ENCODE peak calls at places on chromosomes 4 and X, in four cellular contexts. O is activated T-cell treated with anti-CD3 and anti-CD28 coated beads, Interleukin-2, amount 50 U/mL, for 24 hours; V is myocyte; I is HCEC 1CT. B is an unnamed sample.

GRCh38 chrX:108165349-108166111 is 74.0 kb downstream of the ATG4A start:
- DNase-seq in O (no peak), V (peak), I (peak), B (peak)

GRCh38 chr4:112145326-112145819 is at the start of gene FAM241A:
- DNase-seq in O (peak), V (peak), I (peak), B (peak)

GRCh38 chr4:8280876-8281440 is 11.4 kb downstream of the HTRA3 start:
- DNase-seq in O (no peak), V (no peak), I (no peak), B (no peak)

GRCh38 chr4:19317377-19317776 is 934.3 kb upstream of the SLIT2 start:
- DNase-seq in O (no peak), V (no peak), I (no peak), B (no peak)

GRCh38 chr4:7320413-7320812 is 114.3 kb downstream of the PSAPL1 start:
- DNase-seq in O (no peak), V (peak), I (no peak), B (no peak)

GRCh38 chrX:3636803-3637202 is 76.6 kb downstream of the PRKX start:
- DNase-seq in O (no peak), V (no peak), I (no peak), B (no peak)

GRCh38 chr4:54032558-54033135 is 31.8 kb downstream of the CHIC2 start:
- DNase-seq in O (no peak), V (no peak), I (no peak), B (no peak)

GRCh38 chr4:60216752-60217151 is 983.4 kb upstream of the ADGRL3 start:
- DNase-seq in O (no peak), V (peak), I (no peak), B (peak)

GRCh38 chr4:40301592-40301991 is 33.5 kb upstream of the CHRNA9 start:
- DNase-seq in O (peak), V (peak), I (no peak), B (no peak)

GRCh38 chr4:8528713-8529112 is 51.5 kb upstream of the GPR78 start:
- DNase-seq in O (no peak), V (peak), I (no peak), B (no peak)

GRCh38 chr4:120723986-120724385 is 198.5 kb downstream of the PRDM5 start:
- DNase-seq in O (no peak), V (no peak), I (no peak), B (no peak)

GRCh38 chrX:28133763-28134162 is 152.5 kb upstream of the DCAF8L1 start:
- DNase-seq in O (no peak), V (no peak), I (no peak), B (no peak)

GRCh38 chr4:95732061-95732460 is 107.8 kb upstream of the PDHA2 start:
- DNase-seq in O (no peak), V (peak), I (no peak), B (no peak)

GRCh38 chr4:162645381-162645780 is 481.6 kb upstream of the FSTL5 start:
- DNase-seq in O (no peak), V (no peak), I (no peak), B (no peak)

GRCh38 chr4:142297313-142297712 is 548.8 kb downstream of the INPP4B start:
- DNase-seq in O (no peak), V (no peak), I (no peak), B (no peak)

GRCh38 chr4:2591189-2591588 is 54.7 kb downstream of the FAM193A start:
- DNase-seq in O (peak), V (no peak), I (no peak), B (no peak)

GRCh38 chrX:41553688-41554087 is 106.5 kb downstream of the NYX start:
- DNase-seq in O (no peak), V (no peak), I (no peak), B (peak)

GRCh38 chrX:149511081-149511480 is 6.0 kb upstream of the IDS start:
- DNase-seq in O (no peak), V (no peak), I (no peak), B (peak)

GRCh38 chr4:163915896-163916295 is 421.4 kb downstream of the TMA16 start:
- DNase-seq in O (no peak), V (no peak), I (no peak), B (no peak)

GRCh38 chrX:13167444-13168207 is 123.2 kb upstream of the FAM9C start:
- DNase-seq in O (no peak), V (no peak), I (no peak), B (peak)

GRCh38 chrX:144006811-144007210 is 122.9 kb downstream of the UBE2NL start:
- DNase-seq in O (no peak), V (peak), I (peak), B (peak)

GRCh38 chr4:7515390-7515902 is 80.7 kb upstream of the PSAPL1 start:
- DNase-seq in O (no peak), V (no peak), I (no peak), B (peak)

GRCh38 chr4:163492951-163493504 is 1.5 kb upstream of the TMA16 start:
- DNase-seq in O (no peak), V (no peak), I (no peak), B (peak)

GRCh38 chr4:48947731-48948130 is 38.3 kb upstream of the CWH43 start:
- DNase-seq in O (no peak), V (no peak), I (no peak), B (no peak)

GRCh38 chr4:24260922-24261581 is 323.3 kb downstream of the DHX15 start:
- DNase-seq in O (no peak), V (peak), I (no peak), B (no peak)

GRCh38 chr4:18021720-18022571 is at the start of gene LCORL:
- DNase-seq in O (peak), V (peak), I (peak), B (peak)

GRCh38 chrX:108091878-108092291 is 307 bp downstream of the ATG4A start:
- DNase-seq in O (no peak), V (no peak), I (no peak), B (no peak)

GRCh38 chr4:125338814-125339213 is 24.1 kb downstream of the FAT4 start:
- DNase-seq in O (no peak), V (no peak), I (no peak), B (no peak)

GRCh38 chr4:140993969-140994459 is 139.3 kb downstream of the RNF150 start:
- DNase-seq in O (no peak), V (no peak), I (no peak), B (no peak)

GRCh38 chr4:157223446-157223845 is 2.9 kb downstream of the GRIA2 start:
- DNase-seq in O (no peak), V (no peak), I (no peak), B (no peak)

GRCh38 chrX:69366183-69366582 is 137.9 kb upstream of the NALF2 start:
- DNase-seq in O (no peak), V (no peak), I (no peak), B (no peak)

GRCh38 chr4:181966084-181966483 is 277.1 kb upstream of the TENM3 start:
- DNase-seq in O (no peak), V (peak), I (no peak), B (peak)

GRCh38 chrX:63656871-63657580 is 128.0 kb downstream of the ARHGEF9 start:
- DNase-seq in O (no peak), V (peak), I (peak), B (peak)

GRCh38 chr4:76275486-76276126 is 24.1 kb downstream of the FAM47E start:
- DNase-seq in O (no peak), V (no peak), I (no peak), B (no peak)

B was measured in foreskin fibroblast.